ENCODE peak calls at places on chromosomes 13 and 19, in eight cellular contexts. A is body of pancreas, L is IMR-90, T is GM12878, B is spleen, V is uterus, Y is tibial nerve, X is ovary. N is an unnamed sample. For H3K9me3 and H3K4me1, the result is how much of the 10 kb centered on the place peaks cover.

GRCh38 chr13:40207110-40207478 is 459.3 kb downstream of the FOXO1 start:
- DNase-seq in T (peak), Y (no peak), X (no peak), A (no peak), B (no peak), L (no peak), V (no peak), N (no peak)

GRCh38 chr19:38441660-38442348 is 8.3 kb downstream of the RYR1 start:
- DNase-seq in X (no peak), A (no peak), B (no peak), V (no peak), T (no peak), Y (no peak), L (no peak), N (no peak)

GRCh38 chr19:38388310-38389100 is at the start of gene SPRED3:
- DNase-seq in Y (no peak), L (peak), X (peak), T (no peak), V (peak), B (no peak), A (peak), N (peak)

GRCh38 chr19:10217085-10217484 is 14.0 kb downstream of the S1PR2 start:
- DNase-seq in T (no peak), X (no peak), A (no peak), L (no peak), Y (no peak), B (no peak), V (no peak), N (no peak)

GRCh38 chr13:60114499-60115028 is 49.2 kb downstream of the DIAPH3 start:
- DNase-seq in V (no peak), L (no peak), Y (no peak), A (no peak), B (no peak), X (no peak), T (no peak), N (no peak)

GRCh38 chr19:39197808-39198207 is 1.0 kb downstream of the NCCRP1 start:
- DNase-seq in Y (no peak), L (no peak), X (no peak), V (no peak), A (peak), T (no peak), B (no peak), N (no peak)

GRCh38 chr19:5434970-5435641 is 20.1 kb upstream of the ZNRF4 start:
- DNase-seq in T (no peak), X (no peak), B (no peak), V (no peak), A (no peak), Y (no peak), L (peak), N (no peak)

GRCh38 chr19:42601811-42602443 is 7.2 kb upstream of the CEACAM8 start:
- DNase-seq in T (no peak), L (peak), Y (no peak), V (no peak), A (no peak), B (no peak), X (no peak), N (no peak)

GRCh38 chr13:57633950-57634828 is 2.6 kb downstream of the PCDH17 start:
- DNase-seq in X (no peak), L (no peak), T (no peak), A (peak), Y (no peak), V (no peak), B (peak), N (peak)

GRCh38 chr19:5074830-5075394 is 106.0 kb downstream of the KDM4B start:
- DNase-seq in T (no peak), Y (no peak), A (no peak), V (no peak), B (no peak), X (no peak), L (no peak), N (no peak)

GRCh38 chr13:37656247-37656940 is 57.8 kb upstream of the POSTN start:
- DNase-seq in A (no peak), Y (no peak), X (no peak), B (no peak), V (no peak), L (peak), T (no peak), N (no peak)

GRCh38 chr19:35901854-35902661 is at the start of gene HCST:
- DNase-seq in T (no peak), V (no peak), L (peak), A (no peak), Y (no peak), B (peak), X (no peak), N (no peak)

GRCh38 chr13:66886248-66886647 is 343.9 kb downstream of the PCDH9 start:
- DNase-seq in A (no peak), B (no peak), X (no peak), V (no peak), T (no peak), L (no peak), Y (no peak), N (no peak)

GRCh38 chr13:37406031-37406430 is 192.5 kb downstream of the POSTN start:
- DNase-seq in A (no peak), T (no peak), Y (no peak), L (no peak), V (no peak), X (no peak), B (no peak), N (no peak)

GRCh38 chr13:75785130-75785529 is 149.0 kb downstream of the LMO7 start:
- DNase-seq in Y (no peak), X (no peak), L (peak), A (no peak), B (no peak), T (no peak), V (no peak), N (no peak)

GRCh38 chr19:4077800-4078683 is 11.3 kb upstream of the ZBTB7A start:
- DNase-seq in A (peak), Y (peak), B (peak), T (no peak), V (peak), X (peak), L (no peak), N (peak)

GRCh38 chr13:27619711-27620376 is 485 bp downstream of the LNX2 start:
- DNase-seq in V (no peak), L (peak), Y (no peak), T (no peak), A (no peak), X (no peak), B (peak), N (peak)

GRCh38 chr13:51804295-51805172 is 571 bp upstream of the DHRS12 start:
- DNase-seq in Y (peak), T (no peak), L (no peak), A (peak), B (peak), V (no peak), X (no peak), N (peak)

GRCh38 chr19:14718522-14719113 is 28.8 kb downstream of the ZNF333 start:
- DNase-seq in A (no peak), T (no peak), Y (no peak), V (no peak), L (no peak), B (no peak), X (no peak), N (no peak)
- H3K9me3 ChIP-seq in A (under half), T (under half), Y (under half), V (half or more), L (half or more), B (half or more), X (under half), N (under half)

DNA sequence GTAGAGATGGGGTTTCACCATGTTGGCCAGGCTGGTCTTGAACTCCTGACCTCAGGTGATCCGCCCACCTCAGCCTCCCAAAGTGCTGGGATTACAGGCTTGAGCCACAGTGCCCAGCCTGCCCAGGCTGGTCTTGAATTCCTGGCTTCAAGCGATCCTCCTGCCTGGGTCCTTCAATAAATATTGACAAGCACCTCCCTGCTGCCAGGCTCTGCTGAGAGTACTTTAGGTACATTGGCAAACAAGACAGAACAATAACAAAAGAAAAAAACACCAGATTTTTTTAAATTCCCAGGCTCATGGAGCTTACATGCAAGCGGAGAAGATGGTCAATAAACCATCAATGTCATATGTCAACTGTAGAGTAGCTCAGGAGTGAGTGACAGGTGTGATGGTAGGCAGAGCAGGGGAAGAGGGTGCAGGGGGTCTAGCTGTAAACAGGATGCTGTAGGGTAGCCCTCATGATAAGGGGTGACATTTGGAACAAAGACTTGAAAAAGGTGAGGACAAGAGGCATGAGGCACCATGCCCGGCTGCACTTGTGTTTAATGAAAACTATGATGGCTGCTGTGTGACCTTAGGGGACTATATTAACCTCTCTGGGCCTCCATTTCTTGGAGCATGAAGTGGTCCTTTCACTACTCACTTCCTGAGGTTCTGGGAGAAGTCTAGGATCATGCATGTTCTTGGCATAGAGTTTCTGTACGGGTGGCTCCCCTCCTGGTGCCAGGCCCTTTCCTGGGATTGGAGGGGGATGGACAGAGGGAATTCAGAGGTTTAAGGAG is 19.6 kb downstream of the SULT2B1 start:
- DNase-seq in X (no peak), L (no peak), T (no peak), B (no peak), A (peak), Y (no peak), V (no peak), N (no peak)
- H3K4me1 ChIP-seq in X (under half), L (under half), T (under half), B (under half), A (under half), Y (under half), V (under half), N (under half)

DNA sequence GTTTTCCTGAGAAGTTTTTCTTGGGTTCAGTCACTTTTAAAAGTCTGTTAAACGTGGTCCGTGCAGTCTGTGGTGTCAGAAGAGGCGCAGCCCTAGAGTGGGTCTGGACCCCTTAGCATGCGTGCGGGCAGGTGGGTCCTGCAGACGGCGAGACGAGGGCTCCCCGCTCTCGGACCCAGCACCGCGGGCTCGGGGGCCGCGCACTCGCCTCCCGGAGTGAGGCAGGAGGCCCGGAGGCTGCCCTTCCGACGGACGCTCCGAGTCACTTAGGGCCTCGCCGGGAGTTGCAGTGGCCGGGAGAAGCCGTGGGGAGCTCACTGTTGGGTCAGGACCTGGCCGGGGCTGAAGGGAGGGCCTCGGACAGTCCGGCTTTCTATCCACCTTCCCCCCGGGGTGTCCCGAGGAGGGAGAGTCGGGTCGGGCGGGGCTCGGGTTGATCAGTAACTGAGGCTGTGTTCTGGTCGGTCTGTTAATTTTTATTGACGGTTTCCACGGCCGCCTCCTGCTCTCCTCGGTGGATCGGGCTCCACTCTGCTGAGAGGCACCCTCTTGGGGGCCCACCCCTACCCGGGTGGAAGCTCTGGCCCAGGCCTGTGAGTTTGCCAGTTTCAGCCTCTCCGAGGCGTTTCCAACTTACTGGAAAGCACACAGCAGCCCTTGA is 1.3 kb downstream of the PTBP1 start:
- DNase-seq in L (no peak), B (peak), A (peak), Y (no peak), T (no peak), X (peak), V (no peak), N (no peak)
- TF ChIP-seq POLR2A in L (no peak), B (no peak), A (no peak), Y (no peak), T (no peak), X (no peak), V (no peak), N (no peak)

GRCh38 chr19:58054792-58055482 is 4.1 kb upstream of the ZNF135 start:
- DNase-seq in B (no peak), L (peak), V (peak), T (no peak), X (peak), Y (no peak), A (peak), N (peak)
- H3K9me3 ChIP-seq in B (half or more), L (half or more), V (under half), T (under half), X (under half), Y (under half), A (under half), N (under half)

DNA sequence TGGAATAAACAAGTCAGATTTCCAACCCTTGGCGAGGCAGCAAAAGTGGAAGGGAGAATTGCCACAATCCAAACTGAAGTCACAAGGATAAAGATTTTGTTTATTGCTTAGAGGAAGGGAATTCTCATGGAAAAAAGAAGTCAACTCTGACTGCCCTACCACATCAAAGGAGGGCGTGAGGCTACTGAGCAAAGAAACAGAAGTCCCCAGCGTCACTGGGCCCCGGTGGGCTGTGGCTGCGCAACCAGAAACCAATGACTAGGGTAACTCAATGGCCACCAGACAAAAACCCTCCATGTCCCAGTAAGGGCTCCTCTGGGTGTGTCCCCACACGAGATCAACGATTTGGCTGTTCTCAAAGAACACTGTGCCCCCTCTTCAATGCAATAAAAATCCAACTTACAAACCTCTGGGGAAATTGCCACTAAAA is 80.7 kb downstream of the STK24 start:
- DNase-seq in Y (peak), X (no peak), A (no peak), T (no peak), V (peak), L (peak), B (no peak), N (no peak)
- H3K4me1 ChIP-seq in Y (half or more), X (under half), A (under half), T (under half), V (under half), L (under half), B (under half), N (under half)

GRCh38 chr19:11505504-11506100 is at the start of gene ZNF653:
- DNase-seq in Y (peak), L (peak), B (peak), T (peak), V (peak), A (peak), X (peak), N (peak)
- TF ChIP-seq POLR2A in Y (peak), L (peak), B (no peak), T (peak), V (peak), A (peak), X (peak), N (no peak)

GRCh38 chr13:29137995-29138394 is 317.9 kb downstream of the MTUS2 start:
- DNase-seq in V (no peak), A (no peak), T (no peak), Y (no peak), B (no peak), X (no peak), L (no peak), N (no peak)
- H3K9me3 ChIP-seq in V (under half), A (under half), T (under half), Y (under half), B (under half), X (under half), L (under half), N (under half)

GRCh38 chr19:13165091-13165997 is 15.1 kb downstream of the IER2 start:
- DNase-seq in X (no peak), L (no peak), Y (no peak), V (no peak), A (no peak), T (no peak), B (no peak), N (no peak)

GRCh38 chr19:13172335-13173128 is 22.3 kb downstream of the IER2 start:
- DNase-seq in Y (peak), A (peak), V (peak), B (peak), T (no peak), L (peak), X (peak), N (no peak)

GRCh38 chr19:13171146-13171545 is 20.9 kb downstream of the IER2 start:
- DNase-seq in T (no peak), L (no peak), A (no peak), Y (no peak), B (no peak), X (no peak), V (no peak), N (no peak)

GRCh38 chr19:13173129-13173737 is 23.0 kb downstream of the IER2 start:
- DNase-seq in A (no peak), B (no peak), Y (no peak), T (no peak), X (no peak), L (no peak), V (no peak), N (no peak)

DNA sequence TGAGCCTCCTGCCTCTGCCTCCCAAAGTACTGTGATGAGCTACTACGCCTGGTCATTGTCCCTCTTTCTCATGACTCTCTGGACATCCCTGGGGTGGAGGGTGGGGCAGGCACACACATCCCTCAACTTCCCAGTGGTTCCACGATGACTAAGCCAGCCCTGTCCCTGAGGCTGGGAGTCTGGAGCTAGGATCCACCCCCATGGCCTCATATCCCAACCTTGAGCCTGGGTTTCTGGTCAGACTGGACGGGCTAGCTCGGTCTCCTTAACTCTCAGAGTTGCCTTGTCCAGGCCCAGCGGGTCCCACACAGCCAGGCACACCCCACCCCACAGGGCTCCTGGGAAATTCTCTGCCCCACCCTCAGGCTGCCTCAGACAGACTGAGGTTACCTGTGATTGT is 19.6 kb downstream of the IER2 start:
- DNase-seq in B (no peak), A (peak), T (no peak), V (no peak), X (no peak), L (peak), Y (no peak), N (no peak)
- H3K4me1 ChIP-seq in B (half or more), A (under half), T (under half), V (under half), X (under half), L (under half), Y (under half), N (under half)